ENCODE peak calls at places on chromosomes 12 and 14, in eight cellular contexts. L is A549, U is IMR-90, I is SK-N-SH, S is WTC11, E is K562, Y is HepG2, T is H1. C is an unnamed sample.

GRCh38 chr12:4539167-4539870 is 629 bp downstream of the RAD51AP1 start:
- DNase-seq in E (no peak), T (no peak), S (no peak), U (no peak), L (no peak), Y (no peak), I (no peak), C (no peak)

GRCh38 chr14:75511201-75511600 is 11.1 kb upstream of the BATF start:
- DNase-seq in U (no peak), I (no peak), T (no peak), Y (no peak), E (no peak), L (no peak), S (no peak), C (no peak)

GRCh38 chr14:82451675-82452074 is 918.0 kb upstream of the SEL1L start:
- DNase-seq in Y (no peak), L (no peak), I (no peak), S (no peak), U (no peak), T (no peak), E (no peak), C (no peak)

GRCh38 chr12:14843425-14843887 is at the start of gene ART4:
- DNase-seq in E (peak), I (peak), Y (peak), U (no peak), S (no peak), T (no peak), L (no peak), C (no peak)

GRCh38 chr14:51562816-51563215 is 88.9 kb upstream of the FRMD6 start:
- DNase-seq in I (no peak), U (peak), L (no peak), T (no peak), S (no peak), Y (no peak), E (no peak), C (no peak)

GRCh38 chr12:14824012-14824634 is 10.1 kb upstream of the SMCO3 start:
- DNase-seq in S (no peak), E (no peak), Y (no peak), I (no peak), L (no peak), T (no peak), U (peak), C (no peak)

GRCh38 chr12:56029666-56030293 is 8.9 kb downstream of the IKZF4 start:
- DNase-seq in Y (peak), T (peak), E (peak), I (peak), U (peak), L (peak), S (peak), C (no peak)

GRCh38 chr14:96164861-96165490 is 39.7 kb upstream of the BDKRB2 start:
- DNase-seq in Y (no peak), E (no peak), S (no peak), L (no peak), I (no peak), U (peak), T (no peak), C (no peak)

GRCh38 chr12:112190626-112191025 is 65.3 kb downstream of the TRAFD1 start:
- DNase-seq in E (no peak), T (no peak), U (no peak), Y (no peak), L (no peak), I (no peak), S (no peak), C (no peak)

GRCh38 chr12:76080017-76080728 is 4.3 kb downstream of the NAP1L1 start:
- DNase-seq in U (peak), E (no peak), Y (peak), I (no peak), L (no peak), S (no peak), T (no peak), C (no peak)

GRCh38 chr12:69355363-69356035 is 4.0 kb upstream of the YEATS4 start:
- DNase-seq in I (no peak), U (no peak), E (no peak), Y (no peak), T (no peak), L (no peak), S (no peak), C (no peak)

GRCh38 chr12:69822205-69822860 is 2.7 kb upstream of the MYRFL start:
- DNase-seq in E (no peak), L (no peak), U (no peak), I (no peak), T (no peak), S (no peak), Y (no peak), C (no peak)

GRCh38 chr12:9799961-9800360 is 27.3 kb upstream of the KLRF1 start:
- DNase-seq in T (no peak), Y (no peak), L (no peak), E (no peak), U (peak), S (no peak), I (no peak), C (no peak)

GRCh38 chr14:99348816-99349609 is 77.0 kb upstream of the BCL11B start:
- DNase-seq in S (no peak), I (no peak), T (no peak), U (no peak), L (no peak), E (no peak), Y (no peak), C (no peak)

GRCh38 chr14:51576112-51576420 is 75.6 kb upstream of the FRMD6 start:
- DNase-seq in Y (peak), E (no peak), T (no peak), L (no peak), S (no peak), I (no peak), U (peak), C (no peak)

DNA sequence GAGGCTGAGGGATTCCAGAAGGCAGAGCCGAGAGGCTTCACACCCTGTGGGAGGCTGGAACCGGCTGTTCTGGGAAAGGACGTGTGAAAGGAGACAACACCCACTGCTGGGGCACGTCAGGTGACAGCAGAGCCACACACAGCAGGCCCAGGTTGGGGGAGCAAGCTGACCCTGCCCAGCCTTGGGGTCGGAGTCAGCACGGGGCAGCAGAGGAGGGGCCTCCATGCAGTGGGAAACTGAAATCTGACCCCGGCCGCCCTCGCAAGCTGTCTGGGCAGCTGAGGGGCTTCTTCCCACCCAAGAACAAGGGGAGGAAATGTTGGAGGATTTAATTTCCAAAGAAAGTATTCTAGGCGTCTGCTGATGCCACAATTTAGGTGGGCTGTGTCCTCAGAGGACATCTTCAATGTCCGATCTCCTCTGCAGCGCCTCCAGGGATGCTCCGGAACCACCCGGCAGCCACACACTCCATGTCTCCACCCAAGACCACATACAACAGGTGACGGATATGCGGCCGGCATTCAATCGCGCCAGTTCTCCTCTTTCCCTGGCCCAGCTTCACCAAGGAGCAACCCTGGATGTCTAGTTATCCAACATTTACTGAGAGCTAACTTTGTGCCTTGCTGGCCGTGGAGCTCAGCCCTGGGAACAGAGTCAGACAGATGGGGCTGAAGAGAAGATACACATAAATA is 30.7 kb downstream of the SNRNP35 start:
- DNase-seq in L (no peak), I (no peak), U (no peak), Y (no peak), S (peak), E (no peak), T (no peak), C (no peak)
- TF ChIP-seq USF2 in L (no peak), I (no peak), U (no peak), Y (no peak), S (no peak), E (no peak), T (peak), C (no peak)

GRCh38 chr12:109608270-109608669 is 34.7 kb downstream of the MVK start:
- DNase-seq in Y (no peak), I (no peak), E (no peak), L (no peak), S (no peak), U (no peak), T (no peak), C (no peak)

GRCh38 chr12:109610523-109610922 is 36.9 kb downstream of the MVK start:
- DNase-seq in U (no peak), L (no peak), I (no peak), T (no peak), S (no peak), E (no peak), Y (no peak), C (no peak)

GRCh38 chr12:109609256-109609821 is 35.7 kb downstream of the MVK start:
- DNase-seq in U (no peak), L (no peak), Y (no peak), S (no peak), T (no peak), I (no peak), E (no peak), C (no peak)

GRCh38 chr12:109607618-109608017 is 34.0 kb downstream of the MVK start:
- DNase-seq in T (no peak), U (no peak), I (no peak), L (no peak), E (no peak), Y (no peak), S (no peak), C (no peak)

GRCh38 chr12:109608796-109609195 is 35.2 kb downstream of the MVK start:
- DNase-seq in I (no peak), U (no peak), T (no peak), E (no peak), L (no peak), S (no peak), Y (no peak), C (no peak)
- TF ChIP-seq USF2 in I (no peak), U (no peak), T (no peak), E (no peak), L (no peak), S (no peak), Y (no peak), C (no peak)

DNA sequence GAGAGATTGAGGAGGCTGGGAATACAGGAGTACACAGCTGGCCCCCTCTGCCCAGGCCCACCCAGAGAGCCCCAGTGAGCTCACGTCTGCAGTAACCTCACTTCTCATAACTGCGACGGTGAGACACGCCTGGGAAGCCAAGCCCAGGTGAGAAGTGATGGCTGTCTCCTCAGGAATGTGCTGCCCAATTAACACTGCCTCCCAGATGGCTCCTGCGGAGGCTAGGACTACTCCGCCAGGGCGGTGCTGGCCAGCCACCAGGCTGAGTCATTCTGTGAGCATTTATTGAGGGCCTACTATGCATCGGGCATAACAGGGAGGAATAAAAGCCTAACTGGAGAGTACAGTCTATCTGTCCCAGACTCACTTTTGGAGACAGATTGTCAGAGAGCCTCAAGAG is 9.3 kb upstream of the TMEM106C start:
- DNase-seq in Y (no peak), E (no peak), I (no peak), T (no peak), U (no peak), S (no peak), L (no peak), C (no peak)
- TF ChIP-seq USF2 in Y (no peak), E (no peak), I (no peak), T (no peak), U (no peak), S (no peak), L (no peak), C (no peak)

GRCh38 chr12:39227218-39227617 is 215.7 kb downstream of the KIF21A start:
- DNase-seq in T (no peak), S (no peak), Y (no peak), L (no peak), E (no peak), U (no peak), I (no peak), C (no peak)

GRCh38 chr12:39224971-39225370 is 217.9 kb downstream of the KIF21A start:
- DNase-seq in Y (no peak), T (no peak), S (no peak), U (no peak), I (no peak), E (no peak), L (no peak), C (no peak)

DNA sequence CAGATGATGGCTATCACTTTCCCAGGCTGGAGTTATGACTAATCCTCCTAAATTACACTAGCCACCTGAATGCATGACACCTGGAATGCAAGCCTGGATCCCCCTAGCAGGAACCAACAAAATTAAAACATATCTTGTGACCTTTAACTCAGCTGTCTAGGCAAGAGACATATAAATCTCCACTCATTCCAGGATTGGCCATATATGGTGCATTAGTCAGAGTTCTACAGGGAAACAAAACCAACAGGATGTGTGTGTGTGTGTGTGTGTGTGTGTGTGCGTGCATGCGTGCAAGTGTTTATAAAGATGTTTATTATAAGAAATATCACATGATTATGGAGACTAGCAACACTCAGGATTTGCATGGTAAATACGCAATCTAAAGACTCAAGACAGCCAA is 212.8 kb downstream of the KIF21A start:
- DNase-seq in I (no peak), Y (no peak), S (no peak), E (no peak), U (no peak), T (no peak), L (no peak), C (no peak)
- TF ChIP-seq USF2 in I (no peak), Y (no peak), S (no peak), E (no peak), U (no peak), T (no peak), L (no peak), C (no peak)

GRCh38 chr14:23695220-23695999 is 59.2 kb downstream of the DHRS2 start:
- DNase-seq in I (peak), S (peak), L (no peak), U (no peak), T (peak), Y (no peak), E (no peak), C (no peak)
- TF ChIP-seq USF2 in I (no peak), S (no peak), L (no peak), U (no peak), T (no peak), Y (no peak), E (no peak), C (no peak)

DNA sequence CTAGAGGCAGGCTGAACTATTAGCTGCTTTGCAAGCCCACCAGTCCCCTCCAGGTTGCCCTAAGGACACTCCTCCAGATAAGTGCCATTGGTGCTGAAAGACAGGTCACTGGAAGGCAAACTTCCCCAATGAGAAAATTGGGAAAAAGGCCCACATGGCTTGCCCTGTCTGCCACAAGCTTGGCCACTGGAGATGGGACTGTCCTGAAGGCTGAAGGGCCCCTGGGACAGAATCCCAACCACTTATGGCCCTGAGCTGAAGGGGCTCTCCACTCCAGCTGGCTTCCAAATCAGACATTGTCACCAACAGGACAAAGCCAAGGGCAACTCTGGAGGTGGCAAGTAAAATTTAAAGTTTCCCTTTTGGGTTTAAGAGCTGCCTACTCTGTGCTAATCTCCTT is 12.2 kb upstream of the DHRS2 start:
- DNase-seq in S (no peak), U (no peak), T (no peak), I (no peak), Y (no peak), E (no peak), L (no peak), C (no peak)
- TF ChIP-seq USF2 in S (no peak), U (no peak), T (no peak), I (no peak), Y (no peak), E (no peak), L (no peak), C (no peak)

GRCh38 chr12:67765969-67766368 is 117.4 kb downstream of the DYRK2 start:
- DNase-seq in U (no peak), E (no peak), I (no peak), T (no peak), S (no peak), L (no peak), Y (no peak), C (no peak)

GRCh38 chr12:67760586-67761275 is 112.2 kb downstream of the DYRK2 start:
- DNase-seq in T (no peak), S (no peak), L (no peak), E (no peak), I (no peak), U (peak), Y (no peak), C (no peak)

GRCh38 chr12:67764055-67764454 is 115.5 kb downstream of the DYRK2 start:
- DNase-seq in I (no peak), E (no peak), U (no peak), Y (no peak), S (no peak), L (no peak), T (no peak), C (no peak)

GRCh38 chr12:67764946-67765619 is 116.5 kb downstream of the DYRK2 start:
- DNase-seq in I (no peak), S (no peak), Y (no peak), T (no peak), L (no peak), U (no peak), E (no peak), C (no peak)

DNA sequence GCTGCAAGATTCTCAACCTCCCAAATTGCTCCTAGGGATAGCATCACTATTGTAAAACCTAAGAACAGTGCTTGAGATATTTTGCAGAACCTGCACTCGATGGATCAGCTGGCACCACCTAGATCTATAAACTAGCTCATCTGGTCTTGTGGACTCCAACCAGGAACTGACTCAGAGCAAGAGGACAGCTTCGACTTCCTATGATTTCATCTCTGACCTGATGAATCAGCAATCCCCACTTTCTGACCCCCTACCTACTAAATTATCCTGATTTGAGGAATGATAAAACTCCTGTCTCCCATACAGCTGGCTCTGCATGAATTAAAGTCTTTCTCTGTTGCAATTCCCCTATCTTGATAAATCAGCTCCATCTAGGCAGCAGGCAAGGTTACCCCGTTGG is 117.8 kb downstream of the DYRK2 start:
- DNase-seq in L (no peak), Y (no peak), E (no peak), U (peak), T (no peak), I (no peak), S (no peak), C (no peak)
- TF ChIP-seq USF2 in L (no peak), Y (no peak), E (no peak), U (no peak), T (no peak), I (no peak), S (no peak), C (no peak)